ENCODE peak calls at places on chromosomes 13 and 19, in ten cellular contexts. J is KG1; G is SHP77 treated with DMSO at 0.1 percent for 48 hours; T is NCI-H69; P is HFFc6; B is dermis microvascular lymphatic vessel endothelial cell; U is NB4; S is activated naive CD8-positive, alpha-beta T cell treated with anti-CD3 and anti-CD28 coated beads for 36 hours; H is endothelial cell; X is stimulated activated CD8-positive, alpha-beta memory T cell treated with anti-CD3 and anti-CD28 coated beads, Interleukin-15, amount 100 ng/mL, for 4 hours. L is an unnamed sample.

GRCh38 chr19:38710928-38711725 is 33.1 kb downstream of the CAPN12 start:
- DNase-seq in J (no peak), B (no peak), U (no peak), S (no peak), H (no peak), G (no peak), X (no peak), P (no peak), T (no peak), L (no peak)

GRCh38 chr19:4815426-4816387 is 15.8 kb downstream of the TICAM1 start:
- DNase-seq in U (peak), S (peak), H (peak), X (peak), J (no peak), G (peak), P (peak), B (peak), T (peak), L (peak)

GRCh38 chr19:1651061-1651547 is 1.3 kb downstream of the TCF3 start:
- DNase-seq in S (peak), U (peak), J (no peak), X (peak), B (peak), P (no peak), T (peak), H (peak), G (no peak), L (no peak)

GRCh38 chr19:44061038-44061437 is 9.2 kb downstream of the ZNF223 start:
- DNase-seq in J (no peak), S (no peak), T (no peak), G (no peak), X (no peak), B (no peak), U (no peak), H (no peak), P (no peak), L (no peak)

GRCh38 chr19:17902701-17903100 is 30.1 kb upstream of the CCDC124 start:
- DNase-seq in S (no peak), B (no peak), J (no peak), U (no peak), X (no peak), G (no peak), H (no peak), P (peak), T (peak), L (no peak)

GRCh38 chr13:74270018-74270417 is 135.8 kb upstream of the KLF12 start:
- DNase-seq in U (no peak), H (no peak), T (no peak), G (no peak), J (no peak), B (no peak), X (no peak), P (peak), S (no peak), L (no peak)

GRCh38 chr19:12959482-12959881 is 2.5 kb upstream of the GADD45GIP1 start:
- DNase-seq in H (no peak), T (no peak), P (no peak), U (no peak), B (no peak), J (no peak), S (no peak), X (no peak), G (no peak), L (no peak)

GRCh38 chr13:92530364-92530763 is 696.2 kb upstream of the GPC6 start:
- DNase-seq in T (peak), J (no peak), G (no peak), X (no peak), H (no peak), U (no peak), S (no peak), B (no peak), P (no peak), L (no peak)

GRCh38 chr19:6071103-6071485 is 39.2 kb downstream of the RFX2 start:
- DNase-seq in U (no peak), P (peak), H (no peak), S (no peak), X (no peak), J (no peak), G (no peak), B (no peak), T (no peak), L (no peak)

GRCh38 chr13:101492251-101492910 is 39.9 kb downstream of the ITGBL1 start:
- DNase-seq in T (no peak), H (no peak), U (no peak), B (peak), J (no peak), S (no peak), G (no peak), P (no peak), X (no peak), L (no peak)

GRCh38 chr19:49718511-49718910 is 27.6 kb downstream of the CPT1C start:
- DNase-seq in P (no peak), S (no peak), G (no peak), H (no peak), J (no peak), X (no peak), T (no peak), B (no peak), U (no peak), L (no peak)

GRCh38 chr13:80502359-80502758 is 161.4 kb upstream of the SPRY2 start:
- DNase-seq in X (no peak), T (no peak), J (no peak), B (no peak), H (no peak), U (no peak), S (no peak), G (no peak), P (no peak), L (no peak)

GRCh38 chr19:4229179-4229931 is at the start of gene EBI3:
- DNase-seq in B (peak), X (peak), J (no peak), H (peak), U (peak), P (no peak), S (peak), G (no peak), T (peak), L (no peak)

GRCh38 chr19:30443531-30444252 is 71.5 kb downstream of the ZNF536 start:
- DNase-seq in H (no peak), S (no peak), B (no peak), X (no peak), G (no peak), T (no peak), P (no peak), U (no peak), J (no peak), L (no peak)

GRCh38 chr19:35347930-35348298 is 212 bp downstream of the FFAR1 start:
- DNase-seq in H (no peak), T (no peak), S (no peak), P (no peak), B (no peak), X (no peak), G (no peak), J (no peak), U (no peak), L (no peak)

GRCh38 chr19:5155586-5156210 is 184.9 kb downstream of the PTPRS start:
- DNase-seq in X (no peak), T (peak), H (no peak), G (no peak), J (no peak), S (no peak), B (no peak), U (no peak), P (no peak), L (no peak)

GRCh38 chr13:84607614-84608013 is 725.3 kb upstream of the SLITRK1 start:
- DNase-seq in S (no peak), U (no peak), B (no peak), X (no peak), H (no peak), T (no peak), G (no peak), J (no peak), P (peak), L (no peak)

GRCh38 chr13:86757236-86757978 is 913.8 kb upstream of the SLITRK5 start:
- DNase-seq in B (no peak), T (no peak), U (no peak), J (no peak), S (no peak), G (no peak), H (no peak), P (no peak), X (no peak), L (no peak)

GRCh38 chr19:56309511-56310185 is 5.0 kb downstream of the ZSCAN5A start:
- DNase-seq in B (peak), X (no peak), S (peak), G (peak), H (peak), J (no peak), P (peak), U (peak), T (peak), L (no peak)

GRCh38 chr13:112060899-112061366 is 6.0 kb upstream of the SOX1 start:
- DNase-seq in S (no peak), P (no peak), B (no peak), X (no peak), U (peak), H (no peak), J (no peak), G (no peak), T (peak), L (no peak)

GRCh38 chr19:3220576-3220975 is 3.9 kb upstream of the CELF5 start:
- DNase-seq in G (no peak), T (peak), J (no peak), B (no peak), H (no peak), P (no peak), X (no peak), S (no peak), U (no peak), L (no peak)

GRCh38 chr19:8366961-8367326 is 3.0 kb downstream of the ANGPTL4 start:
- DNase-seq in S (no peak), T (no peak), H (no peak), B (peak), G (no peak), J (no peak), U (peak), P (no peak), X (no peak), L (no peak)

GRCh38 chr13:110270507-110270906 is 36.5 kb downstream of the COL4A1 start:
- DNase-seq in T (no peak), B (no peak), G (no peak), U (no peak), H (no peak), S (no peak), P (no peak), X (no peak), J (no peak), L (no peak)